ENCODE peak calls at places on chromosomes 12 and 14, in six cellular contexts. A is left colon; M is CD8-positive, alpha-beta memory T cell; Y is activated CD4-positive, alpha-beta T cell treated with anti-CD3 and anti-CD28 coated beads for 48 hours; L is NCI-H1694 treated with DMSO at 0.1 percent for 48 hours; G is stimulated activated CD8-positive, alpha-beta memory T cell treated with anti-CD3 and anti-CD28 coated beads, Interleukin-4, amount 100 ng/mL, for 4 hours. N is an unnamed sample.

GRCh38 chr12:91767237-91767636 is 378.4 kb downstream of the BTG1 start:
- DNase-seq in A (no peak), L (no peak), M (no peak), Y (no peak), G (no peak), N (no peak)

GRCh38 chr12:104181313-104181712 is 34.3 kb upstream of the TXNRD1 start:
- DNase-seq in L (no peak), M (no peak), Y (no peak), A (no peak), G (no peak), N (no peak)

GRCh38 chr14:69002069-69002468 is 23.0 kb upstream of the ACTN1 start:
- DNase-seq in M (peak), L (no peak), G (no peak), A (peak), Y (no peak), N (peak)

GRCh38 chr12:127926004-127926403 is 341.0 kb upstream of the TMEM132C start:
- DNase-seq in A (peak), L (no peak), Y (no peak), M (no peak), G (no peak), N (no peak)

GRCh38 chr12:75446857-75447256 is 33.7 kb upstream of the GLIPR1 start:
- DNase-seq in G (no peak), A (no peak), M (no peak), Y (no peak), L (no peak), N (no peak)

GRCh38 chr12:30989754-30990153 is 63.2 kb downstream of the TSPAN11 start:
- DNase-seq in Y (peak), L (peak), M (no peak), G (no peak), A (peak), N (peak)

GRCh38 chr14:74618078-74618952 is 6.3 kb upstream of the LTBP2 start:
- DNase-seq in L (no peak), M (peak), Y (peak), A (peak), G (peak), N (no peak)

GRCh38 chr14:104224516-104225281 is 86.3 kb downstream of the KIF26A start:
- DNase-seq in M (no peak), A (peak), Y (peak), L (peak), G (no peak), N (peak)

GRCh38 chr14:100890451-100890850 is 13.1 kb downstream of the RTL1 start:
- DNase-seq in G (no peak), M (no peak), A (no peak), L (no peak), Y (no peak), N (no peak)

GRCh38 chr14:20455355-20456300 is 602 bp downstream of the APEX1 start:
- DNase-seq in Y (peak), L (peak), A (no peak), G (no peak), M (no peak), N (no peak)

GRCh38 chr12:132946507-132946820 is 9.6 kb downstream of the ZNF605 start:
- DNase-seq in Y (no peak), M (no peak), L (no peak), G (no peak), A (no peak), N (no peak)

GRCh38 chr12:27179399-27180214 is 64.5 kb upstream of the STK38L start:
- DNase-seq in L (no peak), G (no peak), M (no peak), Y (peak), A (no peak), N (no peak)

GRCh38 chr14:30681752-30682355 is 59.7 kb downstream of the SCFD1 start:
- DNase-seq in A (no peak), L (peak), Y (no peak), M (no peak), G (no peak), N (no peak)

N was measured in mucosa of descending colon.